ENCODE peak calls at places on chromosomes 3 and 15, in eight cellular contexts. K is lower lobe of right lung; Q is non-pigmented ciliary epithelial cell; G is foreskin keratinocyte; B is HEK293T; S is uterus; I is B cell; D is CD4-positive, alpha-beta memory T cell. V is an unnamed sample.

GRCh38 chr15:33226559-33227181 is 32.2 kb upstream of the FMN1 start:
- DNase-seq in K (no peak), Q (no peak), G (peak), B (peak), S (peak), I (no peak), D (peak), V (no peak)

GRCh38 chr15:34266751-34267150 is 41.9 kb downstream of the EMC4 start:
- DNase-seq in K (no peak), Q (no peak), G (no peak), B (no peak), S (no peak), I (no peak), D (no peak), V (no peak)

GRCh38 chr15:71183063-71183462 is 67.8 kb downstream of the THSD4 start:
- DNase-seq in K (no peak), Q (no peak), G (no peak), B (no peak), S (no peak), I (no peak), D (no peak), V (no peak)

GRCh38 chr15:34679326-34679725 is 75.5 kb downstream of the GJD2 start:
- DNase-seq in K (no peak), Q (no peak), G (no peak), B (no peak), S (no peak), I (no peak), D (no peak), V (no peak)

GRCh38 chr3:126459111-126459762 is 16.5 kb downstream of the ZXDC start:
- DNase-seq in K (no peak), Q (no peak), G (no peak), B (no peak), S (peak), I (no peak), D (no peak), V (no peak)

GRCh38 chr15:43517354-43518072 is at the start of gene MAP1A:
- DNase-seq in K (no peak), Q (no peak), G (no peak), B (peak), S (peak), I (peak), D (no peak), V (peak)

GRCh38 chr15:64634576-64635485 is 140.6 kb downstream of the RBPMS2 start:
- DNase-seq in K (no peak), Q (no peak), G (no peak), B (peak), S (no peak), I (no peak), D (peak), V (no peak)

GRCh38 chr15:42066764-42067415 is 27.5 kb downstream of the PLA2G4D start:
- DNase-seq in K (no peak), Q (no peak), G (no peak), B (no peak), S (no peak), I (no peak), D (no peak), V (no peak)

GRCh38 chr3:36560685-36561084 is 180.4 kb downstream of the STAC start:
- DNase-seq in K (no peak), Q (no peak), G (no peak), B (no peak), S (no peak), I (no peak), D (no peak), V (no peak)

GRCh38 chr15:66595937-66596545 is 30.2 kb upstream of the LCTL start:
- DNase-seq in K (no peak), Q (no peak), G (no peak), B (no peak), S (no peak), I (no peak), D (no peak), V (no peak)